ENCODE peak calls at places on chromosomes 16 and 17, in six cellular contexts. H, U, N, C, A and M are unnamed samples.

GRCh38 chr17:45228121-45228941 is 6.6 kb downstream of the FMNL1 start:
- DNase-seq in C (no peak), N (no peak), A (no peak), U (peak; percentile 44), H (no peak), M (no peak)

GRCh38 chr17:31754239-31754945 is 104.7 kb downstream of the COPRS start:
- DNase-seq in C (peak; percentile 93), N (no peak), U (no peak), H (peak; percentile 99), A (peak; percentile 90), M (peak; percentile 37)

GRCh38 chr16:7321661-7322060 is 11.0 kb upstream of the RBFOX1 start:
- DNase-seq in A (no peak), N (no peak), C (no peak), U (peak; percentile 40), H (no peak), M (peak; percentile 79)

GRCh38 chr16:53775821-53776431 is 72.0 kb downstream of the FTO start:
- DNase-seq in U (no peak), N (no peak), A (peak; percentile 37), C (peak; percentile 95), H (peak; percentile 91), M (peak; percentile 88)

GRCh38 chr17:7484964-7485377 is 805 bp downstream of the POLR2A start:
- DNase-seq in N (no peak), C (no peak), H (no peak), U (no peak), A (no peak), M (peak; percentile 70)

GRCh38 chr16:87644596-87644995 is 42.3 kb downstream of the JPH3 start:
- DNase-seq in N (no peak), U (no peak), H (no peak), C (no peak), A (no peak), M (no peak)

GRCh38 chr16:70777973-70778406 is 23.0 kb downstream of the VAC14 start:
- DNase-seq in U (no peak), N (no peak), A (no peak), C (no peak), H (peak; percentile 31), M (no peak)

GRCh38 chr17:27535178-27535928 is 79.1 kb downstream of the KSR1 start:
- DNase-seq in C (peak; percentile 59), U (no peak), N (no peak), H (peak; percentile 44), A (peak; percentile 62), M (peak; percentile 44)

GRCh38 chr17:40178021-40178601 is 841 bp downstream of the RAPGEFL1 start:
- DNase-seq in A (no peak), C (no peak), H (no peak), U (peak; percentile 80), N (no peak), M (peak; percentile 61)

GRCh38 chr17:39534768-39535405 is 72.8 kb downstream of the NEUROD2 start:
- DNase-seq in N (no peak), U (no peak), A (no peak), H (no peak), C (no peak), M (no peak)

GRCh38 chr17:57636274-57636673 is 108.8 kb downstream of the CCDC182 start:
- DNase-seq in C (no peak), H (no peak), A (no peak), N (no peak), U (no peak), M (no peak)

GRCh38 chr17:153851-154250 is 16.5 kb downstream of the SCGB1C2 start:
- DNase-seq in A (no peak), N (no peak), C (no peak), H (no peak), U (no peak), M (no peak)

GRCh38 chr17:10099051-10099571 is 99.3 kb downstream of the GAS7 start:
- DNase-seq in H (peak; percentile 57), U (no peak), C (peak; percentile 83), N (no peak), A (no peak), M (no peak)

GRCh38 chr17:34370376-34370996 is 7.5 kb upstream of the CCL1 start:
- DNase-seq in N (no peak), H (no peak), U (peak; percentile 22), A (no peak), C (no peak), M (no peak)

GRCh38 chr16:56353054-56353921 is 72.1 kb downstream of the AMFR start:
- DNase-seq in N (no peak), A (no peak), H (no peak), U (peak; percentile 19), C (no peak), M (no peak)

GRCh38 chr17:11618861-11619566 is 20.7 kb downstream of the DNAH9 start:
- DNase-seq in U (no peak), N (no peak), C (no peak), A (no peak), H (no peak), M (no peak)

GRCh38 chr16:89687092-89687940 is 827 bp downstream of the CDK10 start:
- DNase-seq in A (peak; percentile 9), C (peak; percentile 68), N (no peak), U (no peak), H (peak; percentile 52), M (peak; percentile 69)

GRCh38 chr17:47257651-47258339 is 4.2 kb downstream of the ITGB3 start:
- DNase-seq in A (no peak), U (no peak), H (peak; percentile 72), N (no peak), C (peak; percentile 64), M (no peak)

GRCh38 chr17:20203761-20204263 is 194.7 kb downstream of the SPECC1 start:
- DNase-seq in H (peak; percentile 44), A (no peak), C (peak; percentile 32), U (no peak), N (no peak), M (no peak)

GRCh38 chr17:79531696-79532095 is 79.2 kb downstream of the RBFOX3 start:
- DNase-seq in A (no peak), C (no peak), N (no peak), U (no peak), H (no peak), M (no peak)

GRCh38 chr16:66581246-66581952 is 2.1 kb downstream of the CMTM2 start:
- DNase-seq in H (peak; percentile 44), A (no peak), C (no peak), N (no peak), U (no peak), M (no peak)

GRCh38 chr17:3727041-3727440 is 3.3 kb downstream of the HASPIN start:
- DNase-seq in C (no peak), H (no peak), A (no peak), N (no peak), U (no peak), M (no peak)

GRCh38 chr17:45114117-45114932 is 18.0 kb downstream of the PLCD3 start:
- DNase-seq in H (no peak), N (no peak), C (no peak), A (peak; percentile 93), U (no peak), M (no peak)

GRCh38 chr16:17369441-17369951 is 101.3 kb downstream of the XYLT1 start:
- DNase-seq in U (no peak), H (no peak), N (no peak), C (no peak), A (no peak), M (no peak)

GRCh38 chr17:19248923-19249574 is 11.9 kb downstream of the EPN2 start:
- DNase-seq in C (peak; percentile 92), H (peak; percentile 94), U (no peak), N (no peak), A (peak; percentile 36), M (no peak)

GRCh38 chr16:66236301-66236700 is 130.2 kb upstream of the CDH5 start:
- DNase-seq in A (no peak), C (no peak), N (no peak), U (no peak), H (no peak), M (no peak)

DNA sequence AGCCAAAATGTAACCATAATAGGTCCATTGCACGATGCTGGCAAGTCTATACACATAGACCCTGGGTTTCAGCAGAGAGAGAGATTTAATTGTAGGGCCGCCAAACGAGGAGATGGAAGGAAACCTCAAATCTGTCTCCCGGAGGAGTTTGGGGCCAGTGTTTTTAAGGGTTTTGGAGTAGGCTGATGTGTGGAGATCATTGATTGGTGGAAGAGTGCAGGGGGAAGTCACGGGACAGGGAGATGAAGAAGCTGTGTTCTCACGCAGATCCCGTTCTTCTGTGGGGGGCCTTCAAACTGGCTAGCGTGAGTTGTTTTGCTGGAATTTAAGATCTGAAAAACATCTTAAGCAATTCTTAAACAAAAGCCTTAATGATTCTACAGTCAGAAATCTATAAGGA is 84.8 kb downstream of the KATNIP start:
- DNase-seq in U (no peak), A (no peak), C (no peak), H (peak; percentile 61), N (no peak), M (no peak)
- H3K4me2 ChIP-seq in U (no peak overlapping the region), A (no peak overlapping the region), C (no peak overlapping the region), H (no peak overlapping the region), N (no peak overlapping the region), M (no peak overlapping the region)

GRCh38 chr17:4998027-4998665 is 396 bp downstream of the KIF1C start:
- DNase-seq in N (peak; percentile 67), U (peak; percentile 72), C (peak; percentile 43), H (no peak), A (no peak), M (peak; percentile 61)
- H3K18ac ChIP-seq in N (peak overlapping the region; percentile 97), U (no peak overlapping the region), C (peak overlapping the region; percentile 86), H (peak overlapping the region; percentile 42), A (peak overlapping the region; percentile 44), M (peak overlapping the region; percentile 94)

DNA sequence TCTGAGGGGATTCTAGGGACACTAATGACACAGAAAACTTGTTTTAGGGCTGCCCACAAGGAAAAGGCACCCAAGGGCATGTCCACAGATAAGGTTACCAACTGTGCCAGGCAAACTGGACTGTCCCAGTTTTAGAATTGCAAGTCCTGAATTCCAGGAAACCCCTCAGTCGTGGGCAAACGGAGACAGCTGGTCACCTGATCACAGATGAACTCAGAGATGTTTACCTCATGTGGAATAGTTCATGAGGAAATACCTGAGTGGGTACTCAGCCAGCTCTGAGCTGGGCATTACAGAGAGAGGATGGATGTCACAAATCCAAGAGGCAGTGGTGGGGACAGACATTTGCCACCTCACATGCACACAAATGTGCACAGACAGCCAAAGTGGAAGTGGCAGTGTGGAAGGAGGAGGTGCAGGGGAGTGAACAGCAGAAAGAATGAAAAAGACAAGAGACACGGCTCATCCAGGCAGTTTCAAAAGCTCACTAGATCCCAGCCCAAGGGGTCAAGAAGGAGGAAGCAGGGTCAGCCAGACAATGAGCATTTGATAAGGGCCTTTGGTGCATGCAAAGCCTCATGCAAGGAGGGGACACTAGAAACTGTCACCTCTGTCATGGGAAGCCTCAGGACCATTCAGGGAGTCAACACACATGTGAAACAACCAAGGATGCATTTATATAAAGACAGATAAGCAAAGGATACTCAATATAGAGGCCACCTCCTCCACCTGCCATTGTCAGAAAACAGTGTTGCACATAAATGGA is 24.8 kb downstream of the TTLL6 start:
- DNase-seq in A (no peak), H (no peak), U (no peak), C (no peak), N (no peak), M (no peak)
- H3K4me2 ChIP-seq in A (no peak overlapping the region), H (no peak overlapping the region), U (no peak overlapping the region), C (no peak overlapping the region), N (no peak overlapping the region), M (no peak overlapping the region)

DNA sequence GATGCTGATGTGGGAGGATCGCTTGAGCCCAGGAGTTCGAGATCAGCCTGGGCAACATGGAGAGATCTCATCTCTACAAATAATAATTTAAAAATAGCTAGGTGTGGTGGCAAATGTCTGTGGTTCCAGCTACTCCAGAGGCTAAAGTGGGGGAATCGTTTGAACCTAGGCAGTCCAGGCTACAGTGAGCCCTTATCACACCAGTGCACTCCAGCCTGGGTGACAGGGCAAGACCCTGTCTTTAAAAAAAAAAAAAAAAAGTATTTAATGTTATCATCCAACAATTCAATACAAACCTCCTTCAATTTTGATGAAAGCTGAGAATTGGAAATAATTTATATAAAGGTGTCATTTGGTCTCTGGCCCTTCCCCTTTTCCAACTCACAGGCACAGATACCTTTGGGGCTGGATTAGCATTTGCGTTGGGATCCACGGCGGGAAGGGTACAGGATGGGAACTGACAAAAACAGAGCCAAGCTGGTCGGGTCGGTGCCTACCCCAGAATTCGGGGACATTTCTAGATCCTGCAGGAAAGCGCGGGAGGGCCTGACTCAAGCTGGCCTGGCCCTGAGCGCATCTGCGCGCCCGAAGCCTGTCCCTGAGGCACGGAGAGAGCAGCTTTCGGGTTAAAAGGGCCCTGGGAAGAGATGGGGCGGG is 860 bp upstream of the DCAF7 start:
- DNase-seq in N (no peak), C (no peak), A (no peak), H (no peak), U (no peak), M (no peak)
- H3K18ac ChIP-seq in N (peak overlapping the region; percentile 93), C (peak overlapping the region; percentile 89), A (peak overlapping the region; percentile 94), H (peak overlapping the region; percentile 23), U (peak overlapping the region; percentile 30), M (peak overlapping the region; percentile 55)